ENCODE peak calls at places on chromosomes 1 and 21, in five cellular contexts. V is H9, W is adipocyte, F is K562, B is PC-3. A is an unnamed sample.

GRCh38 chr1:1063945-1064831 is 9.9 kb downstream of the RNF223 start:
- DNase-seq in F (peak), V (peak), W (peak), B (peak), A (peak)

GRCh38 chr1:162235261-162235780 is 141.3 kb downstream of the SPATA46 start:
- DNase-seq in W (peak), B (no peak), F (no peak), V (no peak), A (no peak)

GRCh38 chr1:221397606-221398005 is 344.3 kb downstream of the DUSP10 start:
- DNase-seq in W (no peak), V (no peak), B (peak), F (no peak), A (peak)

GRCh38 chr1:229970714-229971113 is 96.3 kb upstream of the GALNT2 start:
- DNase-seq in V (no peak), W (no peak), B (no peak), F (no peak), A (no peak)

GRCh38 chr1:200381256-200381980 is 28.4 kb downstream of the ZNF281 start:
- DNase-seq in W (no peak), V (no peak), F (no peak), B (peak), A (no peak)

GRCh38 chr21:42189860-42190491 is 29.0 kb upstream of the ABCG1 start:
- DNase-seq in B (no peak), W (no peak), V (no peak), F (no peak), A (no peak)

GRCh38 chr1:192709544-192709943 is 73.6 kb downstream of the RGS13 start:
- DNase-seq in W (peak), B (no peak), F (no peak), V (no peak), A (no peak)

GRCh38 chr1:22755641-22756040 is 45.0 kb downstream of the EPHB2 start:
- DNase-seq in V (no peak), W (no peak), F (no peak), B (no peak), A (no peak)

GRCh38 chr1:92481598-92482403 is 4.9 kb downstream of the GFI1 start:
- DNase-seq in V (peak), F (no peak), W (peak), B (no peak), A (peak)

GRCh38 chr1:200733907-200734306 is 4.8 kb upstream of the CAMSAP2 start:
- DNase-seq in B (peak), F (no peak), V (no peak), W (no peak), A (no peak)

GRCh38 chr1:245874942-245875580 is 632.0 kb downstream of the SMYD3 start:
- DNase-seq in B (no peak), W (peak), F (peak), V (no peak), A (no peak)

GRCh38 chr1:171110485-171111340 is 20.0 kb downstream of the FMO3 start:
- DNase-seq in V (no peak), W (peak), F (no peak), B (no peak), A (no peak)

GRCh38 chr1:95793893-95794292 is 559.9 kb downstream of the RWDD3 start:
- DNase-seq in W (no peak), V (peak), B (peak), F (no peak), A (no peak)

GRCh38 chr1:201169971-201170532 is 15.8 kb upstream of the TMEM9 start:
- DNase-seq in W (peak), V (no peak), B (no peak), F (no peak), A (no peak)

GRCh38 chr1:205774277-205775014 is 836 bp downstream of the RAB29 start:
- DNase-seq in F (peak), W (peak), V (peak), B (no peak), A (peak)

GRCh38 chr1:27097484-27097917 is 57.4 kb downstream of the SLC9A1 start:
- DNase-seq in W (peak), B (peak), V (peak), F (peak), A (peak)

GRCh38 chr1:190808035-190808434 is 330.4 kb upstream of the BRINP3 start:
- DNase-seq in B (no peak), V (no peak), W (peak), F (no peak), A (no peak)

DNA sequence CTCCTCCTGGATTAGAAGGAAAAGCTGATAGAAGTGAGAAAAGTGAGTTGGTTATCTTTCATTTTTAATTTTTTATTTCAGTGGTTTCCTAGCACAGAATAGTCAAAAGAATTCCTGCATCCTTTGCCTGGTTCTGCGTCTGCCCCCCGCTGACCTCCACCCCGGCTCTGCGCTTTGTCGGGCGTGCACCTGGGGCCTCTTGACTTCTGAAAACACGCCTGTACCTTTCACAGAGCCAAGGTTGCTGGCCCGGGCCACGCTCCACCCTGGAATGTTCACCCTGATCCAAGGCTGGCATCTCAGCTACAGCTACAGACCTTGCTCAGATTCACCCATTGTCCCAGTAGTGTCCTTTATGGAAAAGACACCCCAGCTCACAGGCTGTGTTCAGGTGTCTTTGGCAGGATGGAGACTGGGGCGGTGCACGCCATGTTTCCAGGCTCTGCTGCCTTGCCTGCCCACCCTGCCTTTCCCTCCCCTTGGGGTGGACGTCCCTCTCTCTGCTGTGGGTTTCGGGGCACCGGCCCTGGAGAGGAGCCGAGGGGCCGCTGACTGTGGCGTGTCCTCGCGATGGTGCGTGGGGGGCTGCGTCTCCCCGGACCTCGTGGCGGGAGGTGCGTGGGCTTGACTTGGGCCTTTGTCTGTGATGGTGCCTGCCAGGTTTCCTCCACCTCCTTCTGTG is 40.3 kb upstream of the DIP2A start:
- DNase-seq in V (no peak), B (no peak), W (no peak), F (no peak), A (no peak)
- H3K9ac ChIP-seq in V (no peak), B (no peak), W (no peak), F (peak), A (no peak)

GRCh38 chr1:32480761-32481160 is 15.9 kb downstream of the ZBTB8B start:
- DNase-seq in B (no peak), F (no peak), W (no peak), V (no peak), A (no peak)

GRCh38 chr1:32485554-32486255 is 20.8 kb downstream of the ZBTB8B start:
- DNase-seq in W (peak), F (no peak), B (no peak), V (no peak), A (no peak)

GRCh38 chr1:32474954-32475353 is 10.1 kb downstream of the ZBTB8B start:
- DNase-seq in W (no peak), B (no peak), V (no peak), F (no peak), A (no peak)

GRCh38 chr1:32480003-32480402 is 15.1 kb downstream of the ZBTB8B start:
- DNase-seq in B (no peak), W (peak), V (no peak), F (no peak), A (no peak)
- H3K9ac ChIP-seq in B (no peak), W (no peak), V (no peak), F (no peak), A (no peak)

DNA sequence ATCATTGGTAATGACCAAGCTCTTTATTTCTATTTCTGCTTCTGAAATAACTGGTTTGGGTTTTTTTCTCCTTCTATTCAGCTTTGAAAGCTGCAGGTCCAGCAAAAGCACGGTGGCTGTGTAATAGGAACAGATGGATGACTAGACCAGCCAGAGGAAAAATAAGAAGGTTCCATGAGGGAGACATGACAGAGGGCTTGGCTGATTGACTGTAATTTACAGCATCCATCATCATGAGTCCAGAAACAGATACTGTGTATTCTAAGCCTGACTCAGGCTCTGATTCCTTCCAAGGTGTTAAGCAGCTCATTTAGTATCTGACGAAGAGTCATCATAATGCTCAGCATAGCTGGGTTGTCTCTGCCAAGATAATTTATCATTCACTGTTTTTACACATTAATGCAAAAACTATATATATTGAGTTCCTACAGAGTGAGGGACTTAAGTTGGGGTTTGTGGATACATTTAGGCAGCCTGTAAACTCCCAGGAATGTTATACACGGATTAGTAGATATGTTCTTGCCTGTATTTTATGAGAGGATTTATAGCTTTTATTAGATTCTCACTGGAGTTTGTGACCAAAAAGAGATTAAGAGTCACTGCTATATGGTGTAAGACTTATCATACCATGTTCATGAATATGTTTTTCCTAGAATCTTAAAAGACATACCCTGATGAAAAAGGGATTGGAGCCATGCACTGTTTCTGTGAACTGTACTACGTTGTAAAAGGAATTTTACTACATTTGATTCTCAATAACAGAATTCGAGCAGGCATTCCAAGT is 72.6 kb downstream of the SGIP1 start:
- DNase-seq in W (no peak), B (no peak), F (no peak), V (no peak), A (no peak)
- H3K9ac ChIP-seq in W (no peak), B (no peak), F (no peak), V (no peak), A (no peak)

DNA sequence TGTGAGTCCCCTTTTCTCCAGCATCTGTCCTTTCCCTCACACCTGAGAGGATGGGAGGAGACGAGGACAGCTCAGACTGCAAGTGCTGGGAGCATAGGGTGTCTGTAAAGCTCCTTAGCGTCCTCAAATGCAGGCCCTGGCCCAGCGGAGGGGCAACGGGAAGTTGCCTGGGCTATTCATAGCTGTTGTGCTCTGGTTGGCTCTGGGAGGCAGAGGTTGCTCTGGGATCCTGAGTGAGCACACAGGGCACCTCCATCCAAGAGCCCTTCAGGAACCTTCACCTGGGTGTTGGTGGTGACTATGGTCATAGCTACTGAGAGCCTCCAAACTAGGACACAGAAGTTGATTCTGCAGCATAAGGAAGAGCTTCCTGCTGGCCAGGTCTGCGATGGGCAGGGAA is 2.6 kb downstream of the PADI1 start:
- DNase-seq in F (no peak), V (no peak), B (no peak), W (no peak), A (no peak)
- H3K9ac ChIP-seq in F (no peak), V (no peak), B (peak), W (no peak), A (no peak)

GRCh38 chr1:17441265-17441992 is 2.0 kb upstream of the RCC2 start:
- DNase-seq in F (no peak), V (no peak), B (peak), W (peak), A (peak)
- H3K9ac ChIP-seq in F (no peak), V (no peak), B (no peak), W (peak), A (peak)

GRCh38 chr1:236066054-236066453 is 1.2 kb upstream of the NID1 start:
- DNase-seq in W (no peak), V (no peak), B (no peak), F (no peak), A (no peak)
- H3K9ac ChIP-seq in W (peak), V (no peak), B (no peak), F (no peak), A (no peak)

DNA sequence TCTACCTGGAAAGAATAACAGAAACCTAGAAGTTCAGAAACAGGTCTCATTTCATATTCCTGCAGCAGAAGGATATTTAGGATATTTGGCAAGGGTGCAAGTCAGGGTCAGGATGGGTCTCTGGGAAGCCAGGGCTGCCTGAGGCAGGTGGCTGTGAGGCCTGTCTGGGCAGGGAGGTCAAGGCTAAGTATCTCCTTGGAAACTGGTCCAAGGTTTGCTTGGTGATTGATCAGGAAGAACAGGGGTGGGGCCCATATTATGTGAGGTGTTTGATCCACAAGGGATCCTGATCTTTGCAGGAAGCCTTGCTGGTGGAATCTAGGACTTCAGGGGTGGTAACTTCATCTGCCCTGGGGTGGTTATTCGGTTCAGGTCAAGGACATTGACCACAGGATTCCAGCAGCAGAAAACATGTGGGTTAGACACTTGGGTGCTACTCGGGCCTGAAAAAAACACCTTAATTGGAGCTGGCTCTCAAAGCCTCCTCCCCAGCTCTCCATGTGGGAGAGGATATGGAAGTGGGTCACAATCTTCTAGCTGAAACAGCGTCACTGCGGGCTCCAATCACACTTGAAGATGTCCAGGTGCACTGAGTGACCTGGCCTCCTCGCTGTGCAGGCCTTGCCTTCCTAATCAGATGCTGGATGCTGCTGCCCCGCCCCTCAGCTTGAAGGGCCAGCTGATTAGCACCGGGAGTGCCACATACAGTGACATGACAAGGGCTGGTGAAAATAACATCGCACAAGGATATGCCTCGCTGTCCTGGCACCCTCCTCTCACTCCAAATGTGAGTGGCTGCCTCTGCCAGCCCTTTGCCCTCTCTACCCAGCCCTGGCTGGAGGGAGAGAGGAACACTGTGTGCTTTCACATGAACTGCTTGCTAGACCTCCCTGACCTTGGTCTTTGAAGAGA is 8.7 kb downstream of the CTNNBIP1 start:
- DNase-seq in V (no peak), F (no peak), B (no peak), W (no peak), A (no peak)
- H3K9ac ChIP-seq in V (no peak), F (peak), B (no peak), W (no peak), A (no peak)

GRCh38 chr1:15680131-15680530 is 4.0 kb upstream of the PLEKHM2 start:
- DNase-seq in B (peak), W (peak), V (no peak), F (no peak), A (no peak)

GRCh38 chr1:15678578-15678977 is 5.5 kb upstream of the PLEKHM2 start:
- DNase-seq in B (peak), V (peak), W (peak), F (no peak), A (no peak)

GRCh38 chr1:15682886-15683410 is 1.2 kb upstream of the PLEKHM2 start:
- DNase-seq in B (no peak), F (no peak), W (no peak), V (no peak), A (no peak)

GRCh38 chr1:15681346-15682290 is 2.5 kb upstream of the PLEKHM2 start:
- DNase-seq in F (no peak), W (no peak), V (no peak), B (no peak), A (no peak)

DNA sequence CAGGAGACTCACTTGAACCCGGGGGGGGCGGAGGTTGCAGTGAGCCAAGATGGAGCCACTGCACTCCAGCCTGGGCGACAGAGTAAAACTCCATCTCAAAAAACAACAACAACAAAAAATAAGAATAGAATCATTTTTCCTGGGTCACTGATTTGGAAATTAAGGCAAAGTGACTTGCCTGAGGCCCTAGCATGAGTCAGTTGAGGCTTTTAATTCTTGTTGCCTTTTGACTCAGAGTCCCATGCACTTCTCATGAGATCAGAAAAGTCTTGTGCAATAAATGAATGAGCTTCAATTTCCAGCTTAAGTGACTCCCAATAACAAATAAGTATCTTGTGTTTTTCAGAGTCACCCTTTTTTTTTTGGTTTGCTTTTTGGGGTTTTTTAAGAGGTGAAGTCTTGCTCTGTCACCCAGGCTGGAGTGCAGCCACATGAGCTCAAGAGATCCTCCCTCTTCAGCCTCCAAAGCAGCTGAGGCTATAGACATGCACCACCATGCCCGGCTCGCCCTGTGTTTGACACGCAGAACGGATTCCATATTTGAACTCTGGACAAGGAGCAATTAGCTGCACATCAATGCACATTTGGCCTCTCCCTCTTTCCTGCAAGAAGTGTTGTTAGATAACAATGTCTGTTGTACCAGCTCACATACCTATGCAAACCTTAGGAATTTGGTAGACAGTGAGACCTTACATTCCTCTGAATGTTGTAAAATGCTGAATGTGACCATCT is 3.3 kb upstream of the PLEKHM2 start:
- DNase-seq in W (peak), B (peak), F (no peak), V (no peak), A (no peak)
- H3K9ac ChIP-seq in W (peak), B (no peak), F (no peak), V (no peak), A (no peak)

GRCh38 chr1:53220171-53220961 is at the start of gene CZIB:
- DNase-seq in B (peak), V (peak), F (peak), W (peak), A (peak)
- H3K9ac ChIP-seq in B (peak), V (peak), F (peak), W (peak), A (peak)

A was measured in DND-41.